ENCODE peak calls at places on chromosomes 6 and 20, in seven cellular contexts. Z is HFFc6; W is iPS-NIHi11; T is RCC 7860; M is stimulated activated CD4-positive, alpha-beta T cell treated with anti-CD3 and anti-CD28 coated beads, Interleukin-4, amount 100 ng/mL, for 48 hours; R is lung microvascular endothelial cell; X is fibroblast of the aortic adventitia. L is an unnamed sample.

GRCh38 chr6:142885182-142885867 is 59.7 kb downstream of the HIVEP2 start:
- DNase-seq in Z (peak), W (peak), T (peak), M (no peak), R (peak), X (peak), L (peak)

GRCh38 chr6:168506460-168506859 is 65.5 kb downstream of the SMOC2 start:
- DNase-seq in Z (no peak), W (no peak), T (no peak), M (no peak), R (no peak), X (no peak), L (no peak)

GRCh38 chr6:137767931-137768690 is 98.9 kb upstream of the TNFAIP3 start:
- DNase-seq in Z (peak), W (no peak), T (no peak), M (no peak), R (no peak), X (peak), L (no peak)

GRCh38 chr6:29653452-29654038 is 3.3 kb upstream of the MOG start:
- DNase-seq in Z (peak), W (peak), T (peak), M (peak), R (peak), X (peak), L (peak)

GRCh38 chr6:3801960-3802359 is 47.2 kb upstream of the FAM50B start:
- DNase-seq in Z (no peak), W (no peak), T (no peak), M (no peak), R (no peak), X (no peak), L (no peak)

GRCh38 chr20:21739161-21739560 is 33.7 kb downstream of the PAX1 start:
- DNase-seq in Z (no peak), W (no peak), T (no peak), M (no peak), R (no peak), X (no peak), L (no peak)

GRCh38 chr6:163721435-163721834 is 306.9 kb downstream of the QKI start:
- DNase-seq in Z (no peak), W (no peak), T (no peak), M (no peak), R (no peak), X (no peak), L (no peak)

GRCh38 chr20:57439432-57439831 is 48.2 kb downstream of the RBM38 start:
- DNase-seq in Z (no peak), W (peak), T (no peak), M (no peak), R (peak), X (no peak), L (no peak)

GRCh38 chr6:84685983-84686584 is 78.3 kb downstream of the TBX18 start:
- DNase-seq in Z (no peak), W (peak), T (peak), M (no peak), R (no peak), X (no peak), L (peak)

GRCh38 chr6:165227644-165228329 is 81.6 kb downstream of the C6orf118 start:
- DNase-seq in Z (no peak), W (no peak), T (peak), M (no peak), R (no peak), X (peak), L (peak)

GRCh38 chr6:168366473-168366872 is 46.9 kb upstream of the DACT2 start:
- DNase-seq in Z (no peak), W (no peak), T (no peak), M (no peak), R (no peak), X (no peak), L (no peak)

GRCh38 chr6:21109421-21110178 is 484.0 kb upstream of the SOX4 start:
- DNase-seq in Z (peak), W (no peak), T (peak), M (no peak), R (peak), X (peak), L (peak)

GRCh38 chr6:169174516-169175359 is 78.9 kb downstream of the THBS2 start:
- DNase-seq in Z (no peak), W (no peak), T (no peak), M (no peak), R (no peak), X (no peak), L (no peak)

GRCh38 chr6:52135217-52135616 is 47.8 kb upstream of the PKHD1 start:
- DNase-seq in Z (no peak), W (no peak), T (no peak), M (no peak), R (no peak), X (no peak), L (no peak)

GRCh38 chr20:31560094-31560899 is 44.8 kb upstream of the ID1 start:
- DNase-seq in Z (peak), W (peak), T (no peak), M (peak), R (peak), X (peak), L (peak)

GRCh38 chr6:149634315-149634714 is 14.2 kb downstream of the KATNA1 start:
- DNase-seq in Z (no peak), W (no peak), T (no peak), M (no peak), R (no peak), X (no peak), L (no peak)

L was measured in RKO.